ENCODE peak calls at places on chromosomes 3 and 15, in five cellular contexts. Z is HCT116, J is HepG2, H is IMR-90, L is neural progenitor cell. Q is an unnamed sample.

GRCh38 chr15:66824374-66824773 is 122.3 kb downstream of the SMAD6 start:
- DNase-seq in Z (no peak), J (no peak), H (no peak), L (no peak), Q (no peak)

GRCh38 chr3:58332575-58333179 is at the start of gene PXK:
- DNase-seq in Z (peak; percentile 27), J (peak; percentile 21), H (peak; percentile 70), L (peak; percentile 87), Q (peak; percentile 74)

GRCh38 chr15:43218908-43219706 is 1.7 kb downstream of the EPB42 start:
- DNase-seq in Z (no peak), J (no peak), H (peak; percentile 18), L (peak; percentile 86), Q (peak; percentile 17)

GRCh38 chr15:50765202-50765967 is at the start of gene SPPL2A:
- DNase-seq in Z (peak; percentile 37), J (peak; percentile 89), H (peak; percentile 84), L (peak; percentile 88), Q (peak; percentile 91)

GRCh38 chr3:94285874-94286273 is 223.0 kb downstream of the NSUN3 start:
- DNase-seq in Z (no peak), J (no peak), H (no peak), L (peak; percentile 26), Q (peak; percentile 18)

GRCh38 chr15:80494311-80494710 is 90.1 kb downstream of the ARNT2 start:
- DNase-seq in Z (no peak), J (peak; percentile 75), H (peak; percentile 74), L (no peak), Q (peak; percentile 84)

GRCh38 chr3:197512691-197513571 is 42.8 kb downstream of the BDH1 start:
- DNase-seq in Z (no peak), J (no peak), H (no peak), L (no peak), Q (no peak)

GRCh38 chr15:39269821-39270220 is 311.1 kb upstream of the THBS1 start:
- DNase-seq in Z (no peak), J (peak; percentile 51), H (no peak), L (no peak), Q (no peak)

GRCh38 chr3:158165730-158166129 is 55.8 kb downstream of the RSRC1 start:
- DNase-seq in Z (no peak), J (no peak), H (no peak), L (no peak), Q (peak; percentile 15)

GRCh38 chr3:129745253-129745652 is 138.8 kb upstream of the PLXND1 start:
- DNase-seq in Z (no peak), J (no peak), H (peak; percentile 85), L (no peak), Q (peak; percentile 70)

GRCh38 chr3:59820352-59820934 is 770.6 kb upstream of the CFAP20DC start:
- DNase-seq in Z (no peak), J (no peak), H (peak; percentile 61), L (no peak), Q (peak; percentile 65)

GRCh38 chr3:114380233-114380645 is 86.4 kb downstream of the TIGIT start:
- DNase-seq in Z (peak; percentile 44), J (no peak), H (peak; percentile 92), L (peak; percentile 5), Q (peak; percentile 97)

GRCh38 chr3:99570061-99570460 is 68.3 kb upstream of the COL8A1 start:
- DNase-seq in Z (no peak), J (no peak), H (no peak), L (no peak), Q (no peak)

GRCh38 chr3:142852009-142852408 is 36.9 kb downstream of the PCOLCE2 start:
- DNase-seq in Z (no peak), J (no peak), H (no peak), L (no peak), Q (no peak)

GRCh38 chr3:52891164-52891563 is 6.2 kb downstream of the STIMATE start:
- DNase-seq in Z (no peak), J (no peak), H (no peak), L (no peak), Q (no peak)

GRCh38 chr15:68218331-68218730 is 11.2 kb downstream of the CLN6 start:
- DNase-seq in Z (no peak), J (no peak), H (no peak), L (no peak), Q (no peak)

GRCh38 chr3:107523361-107524213 is 825 bp downstream of the BBX start:
- DNase-seq in Z (no peak), J (peak; percentile 5), H (peak; percentile 33), L (peak; percentile 74), Q (peak; percentile 71)

GRCh38 chr3:45092132-45093031 is 53.8 kb downstream of the CDCP1 start:
- DNase-seq in Z (peak; percentile 52), J (no peak), H (peak; percentile 76), L (no peak), Q (no peak)

GRCh38 chr3:184157206-184157605 is 2.0 kb downstream of the DVL3 start:
- DNase-seq in Z (no peak), J (no peak), H (no peak), L (peak; percentile 30), Q (no peak)

GRCh38 chr15:44028349-44028748 is 166.7 kb downstream of the FRMD5 start:
- DNase-seq in Z (no peak), J (no peak), H (peak; percentile 58), L (no peak), Q (no peak)

GRCh38 chr3:30649572-30650310 is 43.3 kb downstream of the TGFBR2 start:
- DNase-seq in Z (no peak), J (no peak), H (peak; percentile 88), L (no peak), Q (peak; percentile 44)

GRCh38 chr15:43775411-43775965 is 1.3 kb downstream of the ELL3 start:
- DNase-seq in Z (peak; percentile 85), J (peak; percentile 79), H (peak; percentile 58), L (peak; percentile 40), Q (peak; percentile 48)

GRCh38 chr3:46489875-46490274 is 7.9 kb upstream of the RTP3 start:
- DNase-seq in Z (no peak), J (no peak), H (peak; percentile 96), L (no peak), Q (peak; percentile 64)

GRCh38 chr3:15794303-15794771 is 3.4 kb downstream of the ANKRD28 start:
- DNase-seq in Z (no peak), J (no peak), H (peak; percentile 87), L (no peak), Q (peak; percentile 79)

GRCh38 chr15:85609492-85609891 is 185.2 kb downstream of the KLHL25 start:
- DNase-seq in Z (no peak), J (no peak), H (no peak), L (no peak), Q (no peak)

GRCh38 chr3:126343675-126344074 is 13.5 kb downstream of the KLF15 start:
- DNase-seq in Z (no peak), J (no peak), H (no peak), L (no peak), Q (no peak)

GRCh38 chr3:112043621-112044201 is 9.2 kb downstream of the TMPRSS7 start:
- DNase-seq in Z (peak; percentile 75), J (peak; percentile 62), H (peak; percentile 79), L (peak; percentile 72), Q (peak; percentile 80)
- H3K9ac ChIP-seq in Z (peak overlapping the region; percentile 3), J (no peak overlapping the region), H (no peak overlapping the region), L (no peak overlapping the region), Q (no peak overlapping the region)

DNA sequence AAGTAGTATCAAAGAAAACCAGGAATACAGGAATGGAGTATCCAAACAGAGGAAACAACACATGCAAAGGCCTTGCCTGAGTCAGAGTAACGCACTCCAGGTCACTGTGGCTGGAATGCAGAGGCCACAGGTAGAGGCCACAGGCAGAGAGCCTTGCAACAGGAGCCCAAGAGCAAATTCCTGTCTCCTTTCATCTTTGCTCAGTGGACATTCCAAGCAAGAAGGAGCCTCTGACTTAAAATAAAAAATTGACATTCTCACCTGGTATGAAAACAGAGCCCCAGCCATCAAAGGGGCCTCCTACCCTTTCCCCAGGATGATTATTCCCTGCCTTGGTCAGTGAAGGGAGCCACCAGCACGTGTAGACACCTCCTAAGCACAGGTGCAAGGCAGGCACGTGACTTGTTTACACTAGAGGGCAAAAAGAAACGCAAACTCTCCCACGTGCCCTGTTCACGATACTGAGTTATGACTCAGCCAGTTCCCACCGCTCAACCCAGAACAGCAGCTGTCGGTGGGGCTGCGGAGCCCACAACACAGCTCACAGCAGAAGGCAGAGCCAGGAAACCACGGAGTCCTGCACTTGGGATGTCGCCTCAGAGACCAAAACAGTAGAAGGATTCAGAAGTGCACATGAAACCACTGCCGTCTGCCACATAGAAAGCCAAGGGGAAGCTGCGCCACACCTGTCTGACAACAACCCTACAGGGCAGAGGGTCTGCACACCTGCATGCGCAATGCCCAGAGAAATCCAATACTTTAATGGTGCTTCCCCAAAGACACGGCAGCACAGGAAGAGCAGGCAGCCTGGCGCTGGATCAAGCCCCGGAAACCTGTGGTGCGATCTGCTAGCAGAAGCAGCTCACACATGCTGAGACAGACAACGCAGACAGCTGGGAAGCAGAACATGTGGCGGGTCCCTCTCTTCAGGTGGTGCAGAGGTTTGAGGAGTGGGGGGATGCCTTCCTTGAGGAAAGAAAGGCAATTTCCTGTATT is 52.1 kb downstream of the ITGB5 start:
- DNase-seq in Z (peak; percentile 75), J (peak; percentile 99), H (peak; percentile 98), L (peak; percentile 62), Q (peak; percentile 91)
- TF ChIP-seq CTCF in Z (no peak), J (peak; percentile 45), H (no peak), L (no peak), Q (no peak)

DNA sequence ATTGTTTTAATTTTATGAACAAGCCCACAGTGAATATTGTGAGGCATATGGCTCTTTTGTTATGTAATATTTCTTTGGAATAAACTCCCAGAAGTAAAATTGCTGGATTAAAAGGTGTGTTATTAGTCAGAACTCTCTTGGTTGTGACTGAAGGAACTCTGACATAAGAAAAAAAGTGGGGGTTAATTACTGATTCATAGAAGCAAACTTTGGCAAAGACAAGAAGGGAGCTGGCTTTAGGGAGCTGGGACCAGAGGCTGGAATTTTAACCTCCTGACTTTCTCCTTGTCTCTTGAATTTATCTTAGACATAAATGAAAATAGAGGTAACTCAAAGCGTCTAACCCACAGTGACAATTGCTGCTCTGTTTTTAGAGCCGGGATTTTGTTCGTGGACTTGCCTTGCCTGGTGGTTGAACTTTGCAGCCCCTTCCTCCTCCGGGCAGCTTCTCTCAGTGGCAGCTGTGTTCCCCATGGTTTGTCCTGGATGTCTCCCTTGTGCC is 27.9 kb downstream of the ARHGAP31 start:
- DNase-seq in Z (no peak), J (no peak), H (peak; percentile 47), L (no peak), Q (peak; percentile 71)
- H3K4me1 ChIP-seq in Z (peaks cover 20% of the 10 kb centered on the region), J (peaks cover 13% of the 10 kb centered on the region), H (peaks cover 2% of the 10 kb centered on the region), L (peaks cover 4% of the 10 kb centered on the region), Q (no peaks in the 10 kb centered on the region)

GRCh38 chr15:101618861-101619614 is 33.1 kb downstream of the TM2D3 start:
- DNase-seq in Z (no peak), J (no peak), H (no peak), L (no peak), Q (no peak)
- H3K9ac ChIP-seq in Z (no peak overlapping the region), J (no peak overlapping the region), H (no peak overlapping the region), L (no peak overlapping the region), Q (no peak overlapping the region)

DNA sequence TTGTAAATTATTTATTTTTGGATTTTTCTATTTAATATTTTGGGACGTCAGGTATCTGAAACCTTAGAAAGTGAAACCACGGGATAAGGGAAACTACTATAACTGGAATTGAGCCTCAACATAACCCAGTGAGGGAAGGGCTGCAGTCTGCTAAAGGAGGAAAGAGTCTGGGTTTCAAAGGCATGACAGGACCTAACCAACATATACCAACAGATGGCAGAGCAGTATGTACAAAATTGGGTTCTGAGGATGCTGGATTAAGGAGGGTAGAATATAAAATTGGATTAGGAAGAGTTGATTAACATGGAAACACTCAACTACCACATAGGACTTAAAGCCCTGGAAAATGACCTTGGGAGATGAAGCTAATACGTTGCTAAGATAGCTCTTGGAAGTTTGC is 603.5 kb downstream of the MECOM start:
- DNase-seq in Z (no peak), J (no peak), H (peak; percentile 13), L (no peak), Q (peak; percentile 26)
- TF ChIP-seq CTCF in Z (no peak), J (no peak), H (peak; percentile 37), L (no peak), Q (no peak)

Q was measured in fibroblast of lung.